ENCODE peak calls at places on chromosomes 13 and 19, in eight cellular contexts. One of them, this sample, is unnamed.

GRCh38 chr19:14540741-14541525 is 11.5 kb downstream of the TECR start:
- DNase-seq in adrenal gland: no peak
- DNase-seq in GM23248: no peak
- DNase-seq in fibroblast of lung: no peak
- DNase-seq in omental fat pad: no peak
- DNase-seq in heart left ventricle: no peak
- DNase-seq in foreskin keratinocyte: no peak
- DNase-seq in nephron progenitor cell: no peak
- DNase-seq in this sample: no peak

GRCh38 chr13:113157929-113158747 is at the start of gene PROZ:
- DNase-seq in foreskin keratinocyte: no peak
- DNase-seq in heart left ventricle: no peak
- DNase-seq in GM23248: no peak
- DNase-seq in nephron progenitor cell: no peak
- DNase-seq in fibroblast of lung: no peak
- DNase-seq in omental fat pad: no peak
- DNase-seq in adrenal gland: peak; percentile 43
- DNase-seq in this sample: peak; percentile 57

GRCh38 chr13:25171170-25171516 is 945 bp downstream of the AMER2 start:
- DNase-seq in foreskin keratinocyte: no peak
- DNase-seq in GM23248: peak; percentile 5
- DNase-seq in nephron progenitor cell: no peak
- DNase-seq in adrenal gland: no peak
- DNase-seq in fibroblast of lung: no peak
- DNase-seq in omental fat pad: no peak
- DNase-seq in heart left ventricle: no peak
- DNase-seq in this sample: no peak

GRCh38 chr13:60519496-60519895 is 122.5 kb downstream of the TDRD3 start:
- DNase-seq in foreskin keratinocyte: no peak
- DNase-seq in adrenal gland: no peak
- DNase-seq in GM23248: no peak
- DNase-seq in omental fat pad: no peak
- DNase-seq in nephron progenitor cell: no peak
- DNase-seq in fibroblast of lung: no peak
- DNase-seq in heart left ventricle: no peak
- DNase-seq in this sample: no peak

GRCh38 chr19:54916822-54917221 is 10.9 kb downstream of the NCR1 start:
- DNase-seq in adrenal gland: no peak
- DNase-seq in fibroblast of lung: no peak
- DNase-seq in nephron progenitor cell: no peak
- DNase-seq in omental fat pad: no peak
- DNase-seq in GM23248: no peak
- DNase-seq in foreskin keratinocyte: no peak
- DNase-seq in heart left ventricle: no peak
- DNase-seq in this sample: no peak

GRCh38 chr19:18058208-18059009 is 28.3 kb downstream of the IL12RB1 start:
- DNase-seq in nephron progenitor cell: peak; percentile 90
- DNase-seq in adrenal gland: peak; percentile 82
- DNase-seq in GM23248: peak; percentile 87
- DNase-seq in foreskin keratinocyte: no peak
- DNase-seq in fibroblast of lung: peak; percentile 59
- DNase-seq in heart left ventricle: peak; percentile 93
- DNase-seq in omental fat pad: peak; percentile 32
- DNase-seq in this sample: peak; percentile 97

GRCh38 chr13:44317752-44318550 is 55.7 kb upstream of the SERP2 start:
- DNase-seq in omental fat pad: no peak
- DNase-seq in fibroblast of lung: peak; percentile 89
- DNase-seq in GM23248: peak; percentile 69
- DNase-seq in heart left ventricle: no peak
- DNase-seq in nephron progenitor cell: no peak
- DNase-seq in foreskin keratinocyte: no peak
- DNase-seq in adrenal gland: no peak
- DNase-seq in this sample: no peak

GRCh38 chr13:53191091-53191490 is 162.5 kb downstream of the OLFM4 start:
- DNase-seq in omental fat pad: no peak
- DNase-seq in nephron progenitor cell: no peak
- DNase-seq in foreskin keratinocyte: peak; percentile 51
- DNase-seq in fibroblast of lung: peak; percentile 6
- DNase-seq in heart left ventricle: no peak
- DNase-seq in adrenal gland: no peak
- DNase-seq in GM23248: peak; percentile 35
- DNase-seq in this sample: no peak

GRCh38 chr19:14410054-14410774 is 8.9 kb downstream of the DDX39A start:
- DNase-seq in nephron progenitor cell: no peak
- DNase-seq in fibroblast of lung: no peak
- DNase-seq in foreskin keratinocyte: no peak
- DNase-seq in omental fat pad: no peak
- DNase-seq in adrenal gland: no peak
- DNase-seq in heart left ventricle: no peak
- DNase-seq in GM23248: no peak
- DNase-seq in this sample: no peak

GRCh38 chr13:113774177-113775107 is 15.4 kb downstream of the TMEM255B start:
- DNase-seq in nephron progenitor cell: no peak
- DNase-seq in fibroblast of lung: peak; percentile 52
- DNase-seq in foreskin keratinocyte: peak; percentile 31
- DNase-seq in adrenal gland: peak; percentile 48
- DNase-seq in GM23248: peak; percentile 77
- DNase-seq in omental fat pad: peak; percentile 17
- DNase-seq in heart left ventricle: no peak
- DNase-seq in this sample: no peak

GRCh38 chr19:44142014-44142523 is 715 bp downstream of the ZNF234 start:
- DNase-seq in nephron progenitor cell: peak; percentile 18
- DNase-seq in foreskin keratinocyte: no peak
- DNase-seq in omental fat pad: no peak
- DNase-seq in adrenal gland: no peak
- DNase-seq in fibroblast of lung: peak; percentile 44
- DNase-seq in GM23248: peak; percentile 69
- DNase-seq in heart left ventricle: no peak
- DNase-seq in this sample: no peak

GRCh38 chr13:101554420-101555125 is 102.1 kb downstream of the ITGBL1 start:
- DNase-seq in heart left ventricle: no peak
- DNase-seq in omental fat pad: no peak
- DNase-seq in adrenal gland: no peak
- DNase-seq in GM23248: peak; percentile 65
- DNase-seq in fibroblast of lung: no peak
- DNase-seq in nephron progenitor cell: no peak
- DNase-seq in foreskin keratinocyte: no peak
- DNase-seq in this sample: no peak

GRCh38 chr13:52808842-52809219 is 39.6 kb downstream of the PCDH8 start:
- DNase-seq in heart left ventricle: no peak
- DNase-seq in adrenal gland: no peak
- DNase-seq in omental fat pad: no peak
- DNase-seq in foreskin keratinocyte: no peak
- DNase-seq in GM23248: no peak
- DNase-seq in nephron progenitor cell: no peak
- DNase-seq in fibroblast of lung: no peak
- DNase-seq in this sample: no peak

GRCh38 chr19:35479278-35479677 is 11.0 kb downstream of the KRTDAP start:
- DNase-seq in heart left ventricle: no peak
- DNase-seq in fibroblast of lung: no peak
- DNase-seq in foreskin keratinocyte: no peak
- DNase-seq in nephron progenitor cell: no peak
- DNase-seq in adrenal gland: no peak
- DNase-seq in omental fat pad: no peak
- DNase-seq in GM23248: no peak
- DNase-seq in this sample: no peak

GRCh38 chr19:54459282-54460229 is 4.0 kb downstream of the LENG9 start:
- DNase-seq in fibroblast of lung: no peak
- DNase-seq in nephron progenitor cell: no peak
- DNase-seq in GM23248: peak; percentile 50
- DNase-seq in omental fat pad: no peak
- DNase-seq in heart left ventricle: no peak
- DNase-seq in foreskin keratinocyte: no peak
- DNase-seq in adrenal gland: no peak
- DNase-seq in this sample: no peak

GRCh38 chr13:53781941-53782340 is 753.3 kb downstream of the OLFM4 start:
- DNase-seq in omental fat pad: no peak
- DNase-seq in heart left ventricle: no peak
- DNase-seq in GM23248: no peak
- DNase-seq in foreskin keratinocyte: no peak
- DNase-seq in fibroblast of lung: no peak
- DNase-seq in adrenal gland: no peak
- DNase-seq in nephron progenitor cell: peak; percentile 8
- DNase-seq in this sample: no peak

GRCh38 chr19:5048727-5049553 is 80.0 kb downstream of the KDM4B start:
- DNase-seq in heart left ventricle: no peak
- DNase-seq in adrenal gland: peak; percentile 87
- DNase-seq in fibroblast of lung: peak; percentile 84
- DNase-seq in foreskin keratinocyte: no peak
- DNase-seq in GM23248: peak; percentile 89
- DNase-seq in omental fat pad: no peak
- DNase-seq in nephron progenitor cell: no peak
- DNase-seq in this sample: peak; percentile 92

GRCh38 chr19:50000038-50000890 is 24.9 kb downstream of the VRK3 start:
- DNase-seq in omental fat pad: no peak
- DNase-seq in nephron progenitor cell: no peak
- DNase-seq in GM23248: no peak
- DNase-seq in fibroblast of lung: no peak
- DNase-seq in foreskin keratinocyte: no peak
- DNase-seq in heart left ventricle: no peak
- DNase-seq in adrenal gland: no peak
- DNase-seq in this sample: no peak

GRCh38 chr19:47035127-47035494 is 13.3 kb downstream of the TMEM160 start:
- DNase-seq in GM23248: peak; percentile 43
- DNase-seq in foreskin keratinocyte: no peak
- DNase-seq in omental fat pad: no peak
- DNase-seq in nephron progenitor cell: peak; percentile 36
- DNase-seq in heart left ventricle: no peak
- DNase-seq in fibroblast of lung: peak; percentile 19
- DNase-seq in adrenal gland: no peak
- DNase-seq in this sample: no peak

GRCh38 chr13:32446778-32447465 is 19.0 kb upstream of the N4BP2L1 start:
- DNase-seq in heart left ventricle: no peak
- DNase-seq in GM23248: no peak
- DNase-seq in fibroblast of lung: no peak
- DNase-seq in omental fat pad: no peak
- DNase-seq in adrenal gland: no peak
- DNase-seq in foreskin keratinocyte: no peak
- DNase-seq in nephron progenitor cell: no peak
- DNase-seq in this sample: no peak

GRCh38 chr13:111210488-111210887 is 95.4 kb downstream of the ARHGEF7 start:
- DNase-seq in fibroblast of lung: peak; percentile 91
- DNase-seq in heart left ventricle: no peak
- DNase-seq in omental fat pad: no peak
- DNase-seq in GM23248: peak; percentile 83
- DNase-seq in adrenal gland: no peak
- DNase-seq in foreskin keratinocyte: peak; percentile 20
- DNase-seq in nephron progenitor cell: no peak
- DNase-seq in this sample: no peak

GRCh38 chr13:43057653-43058317 is 34.4 kb downstream of the DNAJC15 start:
- DNase-seq in nephron progenitor cell: no peak
- DNase-seq in heart left ventricle: no peak
- DNase-seq in fibroblast of lung: peak; percentile 58
- DNase-seq in omental fat pad: no peak
- DNase-seq in GM23248: no peak
- DNase-seq in adrenal gland: no peak
- DNase-seq in foreskin keratinocyte: no peak
- DNase-seq in this sample: no peak

GRCh38 chr19:15248648-15249559 is 16.7 kb upstream of the EPHX3 start:
- DNase-seq in omental fat pad: no peak
- DNase-seq in GM23248: peak; percentile 98
- DNase-seq in adrenal gland: peak; percentile 88
- DNase-seq in foreskin keratinocyte: no peak
- DNase-seq in nephron progenitor cell: no peak
- DNase-seq in heart left ventricle: peak; percentile 92
- DNase-seq in fibroblast of lung: peak; percentile 89
- DNase-seq in this sample: peak; percentile 63